ENCODE peak calls at places on chromosomes 16 and 17, in six cellular contexts. F, Y, J, U, C and L are unnamed samples.

GRCh38 chr17:73091770-73092517 is 544 bp downstream of the SLC39A11 start:
- DNase-seq in F (no peak), Y (no peak), J (no peak), U (no peak), C (no peak), L (no peak)

GRCh38 chr17:4498461-4499397 is at the start of gene SPNS2:
- DNase-seq in F (peak; percentile 57), Y (peak; percentile 86), J (no peak), U (no peak), C (no peak), L (no peak)

GRCh38 chr17:45747907-45748306 is 36.2 kb upstream of the CRHR1 start:
- DNase-seq in F (no peak), Y (no peak), J (no peak), U (no peak), C (no peak), L (no peak)

GRCh38 chr17:7317161-7317803 is 2.1 kb upstream of the GPS2 start:
- DNase-seq in F (no peak), Y (no peak), J (no peak), U (no peak), C (no peak), L (no peak)

GRCh38 chr17:61410555-61411089 is 11.0 kb downstream of the TBX2 start:
- DNase-seq in F (peak; percentile 67), Y (peak; percentile 87), J (no peak), U (peak; percentile 70), C (peak; percentile 61), L (no peak)

GRCh38 chr17:45857977-45858708 is 13.5 kb downstream of the SPPL2C start:
- DNase-seq in F (no peak), Y (no peak), J (no peak), U (peak; percentile 5), C (peak; percentile 22), L (no peak)

GRCh38 chr17:4940625-4941021 is 555 bp downstream of the RNF167 start:
- DNase-seq in F (peak; percentile 42), Y (peak; percentile 68), J (no peak), U (no peak), C (no peak), L (no peak)

GRCh38 chr16:4624827-4625616 is 396 bp downstream of the MGRN1 start:
- DNase-seq in F (peak; percentile 60), Y (peak; percentile 89), J (no peak), U (peak; percentile 53), C (peak; percentile 70), L (no peak)

GRCh38 chr17:13647551-13647950 is 45.8 kb upstream of the HS3ST3A1 start:
- DNase-seq in F (no peak), Y (no peak), J (no peak), U (no peak), C (no peak), L (no peak)

GRCh38 chr16:30659507-30660423 is 1.5 kb downstream of the FBRS start:
- DNase-seq in F (peak; percentile 39), Y (peak; percentile 73), J (no peak), U (no peak), C (no peak), L (no peak)

GRCh38 chr17:39099686-39100293 is 51.6 kb downstream of the PLXDC1 start:
- DNase-seq in F (no peak), Y (no peak), J (no peak), U (peak; percentile 69), C (no peak), L (no peak)

GRCh38 chr17:48604770-48605329 is at the start of gene HOXB6:
- DNase-seq in F (no peak), Y (no peak), J (no peak), U (no peak), C (no peak), L (no peak)

GRCh38 chr17:32158870-32159585 is 16.7 kb downstream of the RHOT1 start:
- DNase-seq in F (no peak), Y (no peak), J (no peak), U (no peak), C (no peak), L (no peak)

GRCh38 chr17:62818491-62818890 is 10.4 kb upstream of the MARCHF10 start:
- DNase-seq in F (no peak), Y (no peak), J (no peak), U (no peak), C (no peak), L (no peak)

GRCh38 chr16:65745201-65745600 is 621.3 kb upstream of the CDH5 start:
- DNase-seq in F (no peak), Y (no peak), J (no peak), U (no peak), C (no peak), L (no peak)

GRCh38 chr17:9252525-9252924 is 231.2 kb downstream of the NTN1 start:
- DNase-seq in F (no peak), Y (no peak), J (no peak), U (no peak), C (no peak), L (no peak)

GRCh38 chr17:4679652-4680051 is 24.3 kb downstream of the PELP1 start:
- DNase-seq in F (no peak), Y (no peak), J (peak; percentile 7), U (no peak), C (peak; percentile 79), L (no peak)

GRCh38 chr17:68255731-68256538 is 8.1 kb downstream of the AMZ2 start:
- DNase-seq in F (no peak), Y (no peak), J (no peak), U (no peak), C (no peak), L (no peak)

GRCh38 chr17:7138800-7139381 is 24.3 kb upstream of the ASGR2 start:
- DNase-seq in F (no peak), Y (no peak), J (no peak), U (no peak), C (no peak), L (no peak)

GRCh38 chr17:77400445-77400870 is 259.7 kb downstream of the SEC14L1 start:
- DNase-seq in F (peak; percentile 66), Y (no peak), J (no peak), U (no peak), C (peak; percentile 38), L (no peak)

GRCh38 chr17:74389094-74389753 is 21.9 kb downstream of the GPR142 start:
- DNase-seq in F (no peak), Y (no peak), J (no peak), U (no peak), C (no peak), L (no peak)

GRCh38 chr17:8875957-8876356 is 8.5 kb upstream of the PIK3R6 start:
- DNase-seq in F (no peak), Y (no peak), J (no peak), U (no peak), C (peak; percentile 40), L (no peak)

GRCh38 chr17:37737081-37737480 is 7.8 kb downstream of the HNF1B start:
- DNase-seq in F (no peak), Y (no peak), J (no peak), U (no peak), C (no peak), L (no peak)

GRCh38 chr17:79808763-79809529 is 12.1 kb upstream of the CBX8 start:
- DNase-seq in F (no peak), Y (no peak), J (no peak), U (no peak), C (no peak), L (no peak)

GRCh38 chr17:31597646-31598387 is 206.3 kb downstream of the RAB11FIP4 start:
- DNase-seq in F (no peak), Y (peak; percentile 45), J (no peak), U (no peak), C (no peak), L (no peak)

GRCh38 chr17:1107777-1108559 is 71.8 kb downstream of the ABR start:
- DNase-seq in F (no peak), Y (no peak), J (no peak), U (no peak), C (no peak), L (no peak)

GRCh38 chr17:63961355-63962207 is 11.1 kb downstream of the SCN4A start:
- DNase-seq in F (peak; percentile 20), Y (peak; percentile 80), J (no peak), U (peak; percentile 53), C (peak; percentile 63), L (no peak)